ENCODE peak calls at places on chromosomes 6 and 20, in four cellular contexts. M is endothelial cell of umbilical vein, V is IMR-90, W is heart left ventricle. T is an unnamed sample.

GRCh38 chr6:142926494-142927273 is 18.3 kb downstream of the HIVEP2 start:
- DNase-seq in M (peak; percentile 82), V (peak; percentile 90), W (peak; percentile 93), T (peak; percentile 52)

GRCh38 chr6:7919871-7920270 is 9.3 kb upstream of the TXNDC5 start:
- DNase-seq in M (no peak), V (no peak), W (no peak), T (no peak)

GRCh38 chr20:58675641-58676040 is 17.0 kb upstream of the NPEPL1 start:
- DNase-seq in M (no peak), V (no peak), W (no peak), T (no peak)

GRCh38 chr6:163863565-163863964 is 449.0 kb downstream of the QKI start:
- DNase-seq in M (no peak), V (no peak), W (no peak), T (no peak)

GRCh38 chr20:58755062-58755697 is 62.6 kb downstream of the NPEPL1 start:
- DNase-seq in M (no peak), V (no peak), W (no peak), T (no peak)

GRCh38 chr20:22070546-22070945 is 365.1 kb downstream of the PAX1 start:
- DNase-seq in M (peak; percentile 5), V (no peak), W (peak; percentile 51), T (no peak)

GRCh38 chr6:15350386-15351083 is 104.7 kb downstream of the JARID2 start:
- DNase-seq in M (no peak), V (no peak), W (no peak), T (no peak)

GRCh38 chr6:35011096-35012041 is 122.3 kb downstream of the ANKS1A start:
- DNase-seq in M (peak; percentile 38), V (no peak), W (no peak), T (no peak)

GRCh38 chr20:38751360-38751976 is 3.2 kb downstream of the ACTR5 start:
- DNase-seq in M (peak; percentile 70), V (peak; percentile 46), W (no peak), T (no peak)

GRCh38 chr6:39281312-39281980 is 32.8 kb downstream of the KCNK17 start:
- DNase-seq in M (no peak), V (no peak), W (no peak), T (no peak)
- TF ChIP-seq POLR2A in M (no peak), V (no peak), W (no peak), T (no peak)

GRCh38 chr6:43180058-43180457 is 1.9 kb upstream of the CUL9 start:
- DNase-seq in M (no peak), V (no peak), W (peak; percentile 14), T (no peak)
- TF ChIP-seq POLR2A in M (no peak), V (no peak), W (no peak), T (no peak)

DNA sequence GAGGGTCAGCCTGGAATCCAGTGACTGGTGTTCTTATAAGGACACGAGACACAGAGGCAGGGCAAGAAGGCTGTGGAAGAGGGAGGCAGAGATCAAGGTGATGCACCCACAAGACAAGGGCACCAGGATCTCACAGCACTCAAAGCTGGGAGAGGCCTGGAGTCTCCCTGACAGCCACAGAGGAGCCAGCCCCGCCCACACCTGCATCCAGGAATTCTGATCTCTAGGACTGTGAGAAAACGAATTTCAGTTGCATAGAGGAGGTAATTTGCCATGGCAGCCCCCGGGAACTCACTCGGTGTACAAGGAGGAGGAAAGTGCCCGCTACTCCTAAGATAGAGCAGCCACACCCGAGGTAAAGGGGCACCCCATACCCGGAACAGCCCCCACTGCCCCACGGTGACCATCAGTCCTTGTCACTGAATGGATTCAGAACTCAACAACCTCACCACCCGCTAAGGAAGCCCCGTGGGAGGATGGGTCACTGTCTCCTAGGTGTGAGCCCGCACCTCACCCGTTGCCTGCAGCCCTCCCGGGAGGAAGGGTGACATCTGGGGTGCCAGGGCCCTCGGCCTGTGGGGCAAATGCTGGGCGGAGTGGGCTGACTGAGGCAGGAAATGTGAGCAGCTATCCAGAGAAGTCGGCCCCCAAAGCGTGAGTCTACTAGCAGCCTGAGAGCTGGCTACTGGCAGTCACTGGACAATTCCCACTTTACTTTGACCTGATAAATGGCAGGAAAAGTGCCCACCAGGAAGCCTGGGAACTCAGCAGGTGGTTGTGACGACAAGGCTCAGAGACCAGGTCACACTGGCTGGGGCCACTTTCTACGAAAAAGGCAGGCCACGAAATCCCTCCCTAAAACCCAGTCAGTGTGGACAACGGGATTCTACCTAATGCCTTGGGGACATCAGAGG is 22.4 kb downstream of the DLL1 start:
- DNase-seq in M (no peak), V (no peak), W (peak; percentile 34), T (no peak)
- TF ChIP-seq POLR2A in M (no peak), V (no peak), W (no peak), T (no peak)

DNA sequence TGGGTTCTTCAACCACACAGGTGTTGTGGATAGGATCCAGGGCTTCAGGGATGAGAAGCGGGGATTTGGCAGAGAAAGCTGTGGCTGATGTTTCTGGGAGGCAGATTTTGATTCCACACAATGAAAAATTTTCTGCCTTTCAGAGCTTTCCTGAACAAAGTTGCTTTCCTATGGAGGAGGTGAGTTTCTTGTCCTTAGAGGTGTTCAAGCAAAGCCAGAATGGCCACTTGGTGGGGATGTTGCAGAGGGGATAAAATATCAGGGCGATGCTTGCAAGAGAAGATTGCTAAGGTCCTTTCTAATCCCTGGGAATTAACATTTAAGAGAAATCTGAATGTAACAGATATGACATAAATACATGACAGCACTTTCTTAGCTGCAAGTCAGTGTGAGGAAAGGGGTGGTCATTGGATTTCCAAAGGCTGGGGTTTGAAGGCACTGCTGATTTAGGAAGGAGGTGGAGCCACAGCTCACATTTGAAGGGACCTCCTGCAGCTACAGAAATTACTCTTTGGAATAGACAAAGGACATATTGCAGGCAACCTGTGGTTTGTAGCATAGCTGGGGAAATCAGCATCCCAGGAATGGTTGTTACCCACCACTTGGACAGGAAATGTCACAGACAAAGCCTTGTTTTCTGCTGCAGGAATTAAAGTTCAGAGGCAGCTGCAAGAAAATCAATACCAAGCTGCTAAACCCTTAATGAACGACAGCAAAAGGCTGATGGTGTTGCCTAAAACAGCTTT is 271.1 kb upstream of the CHD6 start:
- DNase-seq in M (no peak), V (no peak), W (no peak), T (no peak)
- TF ChIP-seq POLR2A in M (no peak), V (no peak), W (no peak), T (no peak)

DNA sequence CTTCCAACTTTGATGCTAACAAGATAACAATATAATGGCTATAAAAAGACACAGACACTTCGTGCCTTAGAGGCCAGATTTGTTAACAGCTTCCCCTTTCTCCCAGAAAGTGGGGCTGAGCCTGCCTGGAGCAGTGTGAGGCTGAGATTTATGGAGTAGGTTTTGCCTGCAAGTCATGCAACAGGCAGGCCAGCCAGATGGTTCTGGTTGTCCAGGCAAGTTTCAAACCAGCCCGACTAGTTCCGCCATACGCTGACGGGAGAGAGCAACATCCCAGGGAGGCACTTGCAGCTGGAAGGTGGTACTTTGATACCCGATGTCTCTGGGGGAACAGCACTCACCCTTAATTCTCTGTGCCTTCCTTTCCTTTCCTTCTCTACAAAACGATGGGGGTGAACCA is 81.3 kb upstream of the NAA20 start:
- DNase-seq in M (no peak), V (no peak), W (no peak), T (no peak)
- TF ChIP-seq POLR2A in M (no peak), V (no peak), W (no peak), T (no peak)

GRCh38 chr6:118893882-118894424 is at the start of gene ASF1A:
- DNase-seq in M (peak; percentile 98), V (peak; percentile 98), W (peak; percentile 96), T (peak; percentile 58)

GRCh38 chr6:118893095-118893881 is 664 bp upstream of the ASF1A start:
- DNase-seq in M (peak; percentile 87), V (peak; percentile 67), W (no peak), T (no peak)

GRCh38 chr6:118889163-118889562 is 4.8 kb upstream of the ASF1A start:
- DNase-seq in M (no peak), V (no peak), W (no peak), T (no peak)

GRCh38 chr6:118892248-118893094 is 1.5 kb upstream of the ASF1A start:
- DNase-seq in M (peak; percentile 52), V (no peak), W (no peak), T (no peak)

GRCh38 chr6:118890997-118891790 is 2.8 kb upstream of the ASF1A start:
- DNase-seq in M (no peak), V (no peak), W (no peak), T (no peak)
- TF ChIP-seq POLR2A in M (no peak), V (no peak), W (no peak), T (no peak)

GRCh38 chr6:29946380-29946779 is 4.0 kb downstream of the HLA-A start:
- DNase-seq in M (no peak), V (no peak), W (no peak), T (no peak)

GRCh38 chr6:29946787-29947186 is 4.5 kb downstream of the HLA-A start:
- DNase-seq in M (no peak), V (no peak), W (no peak), T (no peak)

GRCh38 chr6:29945421-29945820 is 3.1 kb downstream of the HLA-A start:
- DNase-seq in M (no peak), V (no peak), W (no peak), T (no peak)

GRCh38 chr6:29948277-29948676 is 5.9 kb downstream of the HLA-A start:
- DNase-seq in M (no peak), V (no peak), W (no peak), T (no peak)

GRCh38 chr6:29947292-29947980 is 5.1 kb downstream of the HLA-A start:
- DNase-seq in M (no peak), V (no peak), W (no peak), T (no peak)
- TF ChIP-seq POLR2A in M (no peak), V (no peak), W (no peak), T (no peak)

GRCh38 chr20:18543932-18544331 is 23.3 kb upstream of the SMIM26 start:
- DNase-seq in M (no peak), V (no peak), W (no peak), T (no peak)
- TF ChIP-seq POLR2A in M (no peak), V (no peak), W (no peak), T (no peak)

GRCh38 chr6:138815797-138816528 is 20.1 kb downstream of the ECT2L start:
- DNase-seq in M (peak; percentile 67), V (peak; percentile 79), W (no peak), T (peak; percentile 12)

GRCh38 chr6:138818496-138819194 is 22.8 kb downstream of the ECT2L start:
- DNase-seq in M (peak; percentile 19), V (no peak), W (no peak), T (no peak)

GRCh38 chr6:138815221-138815620 is 19.3 kb downstream of the ECT2L start:
- DNase-seq in M (no peak), V (no peak), W (no peak), T (no peak)

GRCh38 chr6:138814179-138814834 is 18.4 kb downstream of the ECT2L start:
- DNase-seq in M (peak; percentile 46), V (no peak), W (no peak), T (no peak)

DNA sequence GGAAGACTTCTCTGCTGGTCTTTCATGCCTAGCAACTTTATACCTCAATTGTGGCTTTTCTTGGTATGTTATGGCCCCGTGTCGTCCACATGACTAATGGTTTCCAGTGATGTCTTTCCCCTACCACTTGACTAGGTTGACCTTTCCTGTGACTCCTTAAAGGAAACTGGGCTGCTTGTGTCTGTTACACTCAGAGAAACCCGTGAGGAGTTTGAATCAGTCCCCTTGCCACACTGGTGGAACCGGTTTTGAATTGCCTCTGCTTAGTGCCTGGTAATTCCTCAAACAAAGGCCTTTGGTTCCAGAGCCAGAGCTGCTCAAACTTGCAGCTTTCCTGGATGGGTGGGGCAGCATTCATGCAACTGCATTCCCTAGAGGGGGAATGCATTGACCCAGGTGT is 21.9 kb downstream of the ECT2L start:
- DNase-seq in M (peak; percentile 56), V (peak; percentile 81), W (no peak), T (peak; percentile 6)
- TF ChIP-seq POLR2A in M (no peak), V (no peak), W (no peak), T (no peak)